ENCODE peak calls at places on chromosomes 5 and 9, in nine cellular contexts. One of them, this sample, is unnamed.

GRCh38 chr5:142871880-142872200 is 101.7 kb downstream of the ARHGAP26 start:
- DNase-seq in epithelial cell of prostate: no peak
- DNase-seq in AG08395: peak
- DNase-seq in HCT116: no peak
- DNase-seq in DMS79: no peak
- DNase-seq in Right ventricle myocardium superior: peak
- DNase-seq in NCI-H1105 treated with DMSO at 0.1 percent for 48 hours: no peak
- DNase-seq in ecto neural progenitor cell: no peak
- DNase-seq in DMS53: no peak
- DNase-seq in this sample: no peak

GRCh38 chr9:131273146-131273545 is 3.2 kb downstream of the FAM78A start:
- DNase-seq in epithelial cell of prostate: no peak
- DNase-seq in AG08395: no peak
- DNase-seq in HCT116: no peak
- DNase-seq in DMS79: no peak
- DNase-seq in Right ventricle myocardium superior: peak
- DNase-seq in NCI-H1105 treated with DMSO at 0.1 percent for 48 hours: no peak
- DNase-seq in ecto neural progenitor cell: no peak
- DNase-seq in DMS53: no peak
- DNase-seq in this sample: no peak

GRCh38 chr5:26121343-26121742 is 917.0 kb downstream of the CDH9 start:
- DNase-seq in epithelial cell of prostate: no peak
- DNase-seq in AG08395: no peak
- DNase-seq in HCT116: no peak
- DNase-seq in DMS79: no peak
- DNase-seq in Right ventricle myocardium superior: no peak
- DNase-seq in NCI-H1105 treated with DMSO at 0.1 percent for 48 hours: peak
- DNase-seq in ecto neural progenitor cell: peak
- DNase-seq in DMS53: peak
- DNase-seq in this sample: no peak

GRCh38 chr5:16903480-16904300 is 32.4 kb downstream of the MYO10 start:
- DNase-seq in epithelial cell of prostate: no peak
- DNase-seq in AG08395: peak
- DNase-seq in HCT116: no peak
- DNase-seq in DMS79: no peak
- DNase-seq in Right ventricle myocardium superior: no peak
- DNase-seq in NCI-H1105 treated with DMSO at 0.1 percent for 48 hours: no peak
- DNase-seq in ecto neural progenitor cell: no peak
- DNase-seq in DMS53: no peak
- DNase-seq in this sample: no peak

GRCh38 chr5:74200560-74200959 is 440.0 kb downstream of the ENC1 start:
- DNase-seq in epithelial cell of prostate: no peak
- DNase-seq in AG08395: no peak
- DNase-seq in HCT116: no peak
- DNase-seq in DMS79: peak
- DNase-seq in Right ventricle myocardium superior: no peak
- DNase-seq in NCI-H1105 treated with DMSO at 0.1 percent for 48 hours: peak
- DNase-seq in ecto neural progenitor cell: no peak
- DNase-seq in DMS53: peak
- DNase-seq in this sample: no peak

GRCh38 chr5:137856916-137857862 is 10.5 kb upstream of the MYOT start:
- DNase-seq in epithelial cell of prostate: no peak
- DNase-seq in AG08395: no peak
- DNase-seq in HCT116: no peak
- DNase-seq in DMS79: no peak
- DNase-seq in Right ventricle myocardium superior: no peak
- DNase-seq in NCI-H1105 treated with DMSO at 0.1 percent for 48 hours: no peak
- DNase-seq in ecto neural progenitor cell: no peak
- DNase-seq in DMS53: no peak
- DNase-seq in this sample: no peak

GRCh38 chr5:157253547-157253946 is 12.4 kb upstream of the CYFIP2 start:
- DNase-seq in epithelial cell of prostate: no peak
- DNase-seq in AG08395: peak
- DNase-seq in HCT116: peak
- DNase-seq in DMS79: no peak
- DNase-seq in Right ventricle myocardium superior: no peak
- DNase-seq in NCI-H1105 treated with DMSO at 0.1 percent for 48 hours: peak
- DNase-seq in ecto neural progenitor cell: peak
- DNase-seq in DMS53: peak
- DNase-seq in this sample: no peak

GRCh38 chr9:136666364-136667216 is 3.9 kb downstream of the EGFL7 start:
- DNase-seq in epithelial cell of prostate: no peak
- DNase-seq in AG08395: peak
- DNase-seq in HCT116: no peak
- DNase-seq in DMS79: no peak
- DNase-seq in Right ventricle myocardium superior: no peak
- DNase-seq in NCI-H1105 treated with DMSO at 0.1 percent for 48 hours: no peak
- DNase-seq in ecto neural progenitor cell: no peak
- DNase-seq in DMS53: peak
- DNase-seq in this sample: no peak

GRCh38 chr9:137045294-137046093 is 483 bp downstream of the NPDC1 start:
- DNase-seq in epithelial cell of prostate: no peak
- DNase-seq in AG08395: peak
- DNase-seq in HCT116: no peak
- DNase-seq in DMS79: peak
- DNase-seq in Right ventricle myocardium superior: peak
- DNase-seq in NCI-H1105 treated with DMSO at 0.1 percent for 48 hours: peak
- DNase-seq in ecto neural progenitor cell: no peak
- DNase-seq in DMS53: peak
- DNase-seq in this sample: no peak

GRCh38 chr5:133746834-133747233 is 134.5 kb upstream of the FSTL4 start:
- DNase-seq in epithelial cell of prostate: no peak
- DNase-seq in AG08395: no peak
- DNase-seq in HCT116: peak
- DNase-seq in DMS79: no peak
- DNase-seq in Right ventricle myocardium superior: no peak
- DNase-seq in NCI-H1105 treated with DMSO at 0.1 percent for 48 hours: no peak
- DNase-seq in ecto neural progenitor cell: no peak
- DNase-seq in DMS53: peak
- DNase-seq in this sample: no peak

GRCh38 chr5:122165574-122166021 is 36.3 kb downstream of the ZNF474 start:
- DNase-seq in epithelial cell of prostate: no peak
- DNase-seq in AG08395: no peak
- DNase-seq in HCT116: no peak
- DNase-seq in DMS79: no peak
- DNase-seq in Right ventricle myocardium superior: no peak
- DNase-seq in NCI-H1105 treated with DMSO at 0.1 percent for 48 hours: no peak
- DNase-seq in ecto neural progenitor cell: no peak
- DNase-seq in DMS53: peak
- DNase-seq in this sample: no peak

This sample was measured in GM12892.